ENCODE peak calls at places on chromosomes 4 and X, in five cellular contexts. Q, Z, K, F and G are unnamed samples.

GRCh38 chr4:80266902-80267380 is 477 bp downstream of the FGF5 start:
- DNase-seq in K (no peak), Z (peak), F (peak), Q (peak), G (no peak)

GRCh38 chr4:174217273-174218126 is 66.0 kb downstream of the FBXO8 start:
- DNase-seq in K (no peak), Q (peak), Z (peak), F (peak), G (no peak)

GRCh38 chr4:79695848-79696247 is 287.8 kb upstream of the GK2 start:
- DNase-seq in Z (no peak), Q (no peak), K (no peak), F (no peak), G (no peak)

GRCh38 chrX:102832661-102833060 is 104.4 kb upstream of the RAB40AL start:
- DNase-seq in Z (peak), K (no peak), Q (peak), F (peak), G (no peak)

GRCh38 chr4:34108456-34108855 is 2135.9 kb downstream of the ARAP2 start:
- DNase-seq in Z (peak), F (no peak), Q (no peak), K (no peak), G (no peak)

GRCh38 chr4:83644677-83645639 is 109.0 kb downstream of the GPAT3 start:
- DNase-seq in Q (peak), K (peak), F (peak), Z (peak), G (peak)

GRCh38 chr4:1643971-1644735 is 40.0 kb downstream of the FAM53A start:
- DNase-seq in Z (no peak), Q (no peak), K (no peak), F (no peak), G (no peak)

GRCh38 chrX:3286196-3286920 is 60.1 kb downstream of the MXRA5 start:
- DNase-seq in Q (no peak), F (peak), Z (peak), K (no peak), G (no peak)

GRCh38 chrX:110251961-110252360 is 65.9 kb downstream of the AMMECR1 start:
- DNase-seq in Z (no peak), K (no peak), Q (no peak), F (no peak), G (no peak)

GRCh38 chr4:48967626-48968025 is 18.4 kb upstream of the CWH43 start:
- DNase-seq in F (no peak), Z (peak), K (no peak), Q (peak), G (no peak)

GRCh38 chr4:175246941-175247340 is 328.8 kb downstream of the ADAM29 start:
- DNase-seq in K (no peak), Z (no peak), Q (no peak), F (no peak), G (no peak)

GRCh38 chr4:173538903-173539445 is 8.9 kb upstream of the HAND2 start:
- DNase-seq in Q (no peak), F (no peak), Z (peak), K (no peak), G (no peak)

GRCh38 chr4:26206981-26207380 is 113.8 kb upstream of the RBPJ start:
- DNase-seq in Z (no peak), F (no peak), K (no peak), Q (no peak), G (no peak)

GRCh38 chr4:190015538-190016368 is 11.3 kb downstream of the FRG2 start:
- DNase-seq in Q (peak), F (no peak), Z (peak), K (no peak), G (no peak)

GRCh38 chr4:3291969-3292570 is 751 bp upstream of the RGS12 start:
- DNase-seq in K (peak), F (peak), Q (peak), Z (peak), G (peak)

GRCh38 chr4:114077610-114078009 is 98.2 kb upstream of the ARSJ start:
- DNase-seq in Q (no peak), F (no peak), K (no peak), Z (peak), G (no peak)

GRCh38 chr4:1199556-1200331 is 27.4 kb upstream of the SPON2 start:
- DNase-seq in K (no peak), F (peak), Z (no peak), Q (no peak), G (no peak)

GRCh38 chr4:10203851-10204250 is 87.3 kb upstream of the WDR1 start:
- DNase-seq in F (no peak), Q (no peak), Z (no peak), K (no peak), G (no peak)

GRCh38 chr4:173243917-173244658 is 75.5 kb downstream of the GALNT7 start:
- DNase-seq in Z (no peak), K (no peak), Q (no peak), F (no peak), G (no peak)

GRCh38 chr4:7214359-7214758 is 22.0 kb downstream of the SORCS2 start:
- DNase-seq in Q (no peak), K (no peak), F (no peak), Z (peak), G (no peak)

GRCh38 chrX:44267861-44268260 is 75.6 kb downstream of the EFHC2 start:
- DNase-seq in K (no peak), F (no peak), Z (no peak), Q (no peak), G (no peak)

GRCh38 chr4:9904976-9905587 is 116.2 kb downstream of the SLC2A9 start:
- DNase-seq in F (no peak), K (no peak), Z (peak), Q (no peak), G (no peak)

GRCh38 chrX:2692221-2693122 is 1.4 kb downstream of the CD99 start:
- DNase-seq in K (peak), F (peak), Z (peak), Q (peak), G (no peak)

GRCh38 chr4:53605783-53606182 is 14.5 kb upstream of the LNX1 start:
- DNase-seq in Q (no peak), Z (no peak), F (no peak), K (no peak), G (no peak)

GRCh38 chr4:68963389-68963788 is 11.8 kb upstream of the UGT2A3 start:
- DNase-seq in K (no peak), F (peak), Q (no peak), Z (no peak), G (no peak)

GRCh38 chr4:150257338-150257737 is 179.1 kb downstream of the DCLK2 start:
- DNase-seq in K (no peak), Q (no peak), F (peak), Z (no peak), G (no peak)

GRCh38 chrX:123084797-123085196 is 99.3 kb upstream of the GRIA3 start:
- DNase-seq in Z (peak), K (no peak), Q (no peak), F (no peak), G (no peak)

GRCh38 chrX:41472231-41472815 is 25.2 kb downstream of the NYX start:
- DNase-seq in K (no peak), F (no peak), Q (no peak), Z (no peak), G (no peak)

GRCh38 chrX:118807151-118808017 is 16.2 kb upstream of the ZCCHC12 start:
- DNase-seq in F (peak), Q (peak), Z (peak), K (peak), G (peak)

GRCh38 chr4:173494013-173494970 is 35.7 kb downstream of the HAND2 start:
- DNase-seq in F (peak), Z (peak), K (peak), Q (peak), G (peak)

GRCh38 chr4:4606321-4606720 is 64.5 kb upstream of the STX18 start:
- DNase-seq in Q (no peak), Z (peak), K (no peak), F (no peak), G (no peak)

GRCh38 chrX:48958635-48959094 is 1.3 kb upstream of the OTUD5 start:
- DNase-seq in Q (peak), K (no peak), Z (peak), F (peak), G (peak)

GRCh38 chr4:57943672-57944071 is 833.5 kb upstream of the IGFBP7 start:
- DNase-seq in K (no peak), F (no peak), Q (no peak), Z (no peak), G (no peak)

GRCh38 chr4:10079951-10080873 is 36.4 kb downstream of the WDR1 start:
- DNase-seq in Z (no peak), K (no peak), Q (no peak), F (no peak), G (no peak)

GRCh38 chr4:48268956-48269860 is at the start of gene TEC:
- DNase-seq in K (peak), Q (peak), F (peak), Z (peak), G (peak)

GRCh38 chrX:45806410-45807121 is 605.9 kb upstream of the DIPK2B start:
- DNase-seq in K (no peak), Z (peak), Q (no peak), F (peak), G (no peak)

GRCh38 chr4:55742655-55743191 is 76.9 kb upstream of the EXOC1L start:
- DNase-seq in K (no peak), Q (peak), F (peak), Z (peak), G (no peak)

GRCh38 chr4:174437324-174437723 is 85.0 kb downstream of the HPGD start:
- DNase-seq in Q (no peak), K (no peak), Z (peak), F (no peak), G (no peak)

GRCh38 chrX:46918434-46918833 is 6.2 kb downstream of the JADE3 start:
- DNase-seq in Z (peak), K (no peak), Q (no peak), F (no peak), G (no peak)

GRCh38 chr4:5785806-5786680 is 75.0 kb downstream of the EVC start:
- DNase-seq in Z (peak), F (peak), Q (no peak), K (no peak), G (no peak)

DNA sequence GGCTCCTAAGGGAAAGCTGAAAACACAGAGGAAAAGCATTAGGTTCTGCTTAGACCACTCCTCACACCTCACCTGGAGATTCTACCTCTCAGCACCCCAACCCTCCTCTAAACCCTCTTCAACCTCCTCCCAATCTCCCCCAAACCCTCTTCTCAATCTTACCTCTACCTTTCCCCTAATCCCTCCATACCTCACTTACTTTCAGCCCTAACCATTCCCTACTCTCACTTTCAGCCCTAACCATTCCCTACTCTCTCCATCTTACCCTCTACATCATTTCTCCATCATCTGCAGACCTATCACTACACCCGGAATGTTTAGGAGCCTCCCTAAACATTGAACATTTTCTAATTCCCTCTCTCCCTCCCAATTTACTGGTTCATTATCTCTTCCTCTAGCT is 3.5 kb downstream of the RTL3 start:
- DNase-seq in Z (no peak), K (no peak), Q (no peak), F (no peak), G (no peak)
- H3K27ac ChIP-seq in Z (no peak), K (no peak), Q (no peak), F (no peak), G (no peak)

DNA sequence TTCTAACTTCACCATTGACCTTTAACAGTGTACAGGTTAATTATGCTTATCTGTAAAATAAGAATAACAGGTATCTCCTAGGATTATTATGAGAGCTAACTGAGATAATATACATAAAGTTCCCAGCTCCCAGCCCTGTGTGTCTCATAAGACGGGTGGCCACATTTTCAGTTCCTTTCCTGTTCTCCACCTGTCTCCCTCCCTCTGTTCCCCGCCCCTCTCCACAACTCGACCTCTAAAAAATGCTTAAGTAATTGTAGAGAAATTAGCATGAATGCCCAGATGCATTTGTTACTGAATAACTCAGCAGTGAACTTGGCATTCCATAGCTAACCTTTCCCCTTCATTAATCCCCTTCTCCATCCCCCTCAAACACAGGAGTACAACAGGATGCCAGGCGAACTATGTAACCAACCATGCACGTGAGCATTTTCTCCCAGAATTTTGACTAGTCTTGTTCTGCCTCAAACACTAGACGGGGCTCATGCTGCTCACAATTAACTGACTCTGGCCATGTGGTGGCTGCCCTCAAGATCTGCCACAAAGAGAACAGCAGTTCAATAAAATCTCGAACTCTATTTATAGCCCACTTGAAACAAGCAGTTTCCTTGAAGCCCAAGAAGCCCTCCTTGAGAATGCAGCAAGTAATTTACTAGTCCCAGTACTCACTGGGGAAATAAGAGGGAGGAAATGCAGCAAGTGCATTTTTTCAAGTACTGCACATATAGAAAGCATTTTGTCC is 351.2 kb downstream of the ARHGAP24 start:
- DNase-seq in K (no peak), Z (peak), F (peak), Q (peak), G (peak)
- TF ChIP-seq EZH2phosphoT487 in K (no peak), Z (no peak), F (no peak), Q (no peak), G (no peak)

GRCh38 chr4:125355791-125356190 is 41.0 kb downstream of the FAT4 start:
- DNase-seq in F (no peak), Z (no peak), Q (peak), K (no peak), G (no peak)

GRCh38 chr4:125352521-125352920 is 37.8 kb downstream of the FAT4 start:
- DNase-seq in Z (peak), F (no peak), Q (no peak), K (no peak), G (no peak)

GRCh38 chr4:125346616-125347015 is 31.9 kb downstream of the FAT4 start:
- DNase-seq in F (no peak), Z (no peak), Q (peak), K (no peak), G (no peak)

GRCh38 chr4:125353131-125353530 is 38.4 kb downstream of the FAT4 start:
- DNase-seq in Q (no peak), Z (no peak), K (no peak), F (no peak), G (no peak)

GRCh38 chr4:125350736-125351135 is 36.0 kb downstream of the FAT4 start:
- DNase-seq in K (no peak), Z (no peak), Q (no peak), F (no peak), G (no peak)
- H3K27ac ChIP-seq in K (no peak), Z (no peak), Q (peak), F (no peak), G (no peak)

GRCh38 chrX:115332832-115333231 is 43.3 kb downstream of the LUZP4 start:
- DNase-seq in K (no peak), Z (no peak), F (no peak), Q (no peak), G (no peak)

GRCh38 chrX:115333446-115333845 is 43.9 kb downstream of the LUZP4 start:
- DNase-seq in Q (no peak), K (no peak), Z (no peak), F (no peak), G (no peak)

GRCh38 chrX:115330498-115331138 is 41.1 kb downstream of the LUZP4 start:
- DNase-seq in Q (peak), F (peak), Z (peak), K (peak), G (peak)
- TF ChIP-seq EZH2phosphoT487 in Q (no peak), F (no peak), Z (no peak), K (no peak), G (no peak)

GRCh38 chr4:101019941-101020401 is 327.4 kb downstream of the PPP3CA start:
- DNase-seq in Z (no peak), F (peak), K (no peak), Q (no peak), G (peak)
- H3K27ac ChIP-seq in Z (no peak), F (peak), K (no peak), Q (no peak), G (peak)

DNA sequence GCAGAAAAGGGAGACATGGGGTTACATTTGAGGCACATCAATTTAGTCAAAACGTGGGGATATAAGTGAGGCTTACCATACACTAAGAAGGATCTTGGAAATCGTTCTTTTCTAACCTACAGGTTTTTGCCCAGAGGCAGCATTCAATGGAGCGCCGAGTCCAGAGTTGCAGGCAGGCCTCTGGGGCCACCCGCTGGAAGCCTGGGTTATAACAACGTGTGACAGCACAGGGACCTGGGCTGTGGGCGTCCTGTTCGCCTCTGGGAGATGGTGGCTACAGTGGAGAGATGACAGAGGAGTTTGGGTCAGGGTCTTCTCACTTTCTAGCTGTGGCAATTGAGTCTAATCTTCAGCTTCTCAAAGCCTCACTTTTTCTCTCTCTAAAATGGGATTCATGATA is 53.9 kb downstream of the ENPP6 start:
- DNase-seq in K (peak), Q (peak), Z (peak), F (peak), G (no peak)
- TF ChIP-seq EZH2phosphoT487 in K (no peak), Q (no peak), Z (no peak), F (no peak), G (no peak)

DNA sequence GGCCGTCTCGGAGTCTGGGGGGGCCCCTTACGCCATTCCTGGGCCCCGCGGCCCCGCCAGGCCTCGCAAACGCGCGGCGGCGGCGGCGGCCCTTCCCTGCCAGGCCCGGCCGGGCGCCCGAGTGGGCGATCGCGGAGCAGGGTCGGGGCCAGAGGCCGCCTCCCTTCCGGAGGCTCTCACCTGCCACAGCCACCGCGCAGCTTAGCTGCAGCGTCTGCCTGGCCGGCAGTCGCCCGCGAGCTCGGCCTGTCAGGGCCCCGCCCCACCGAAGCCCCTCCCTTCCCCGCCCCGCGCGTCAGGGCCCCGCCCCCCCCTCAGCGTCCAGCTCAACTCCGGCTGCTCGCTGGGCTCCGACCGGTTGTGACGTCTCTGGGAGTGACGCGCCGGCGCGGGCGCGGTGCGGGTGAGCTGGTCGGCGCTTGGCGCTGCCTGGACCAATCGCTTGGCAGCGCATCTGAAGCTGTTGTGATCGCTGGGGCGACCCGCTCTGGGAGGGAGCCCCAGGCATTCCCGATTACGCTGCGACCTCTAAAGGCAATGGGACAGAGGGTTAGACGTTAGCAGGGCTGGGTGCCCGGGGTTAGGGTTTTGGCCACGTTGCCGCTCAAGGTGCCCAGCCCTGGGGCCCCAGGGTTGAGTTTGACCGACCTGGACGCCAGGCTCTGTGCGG is at the start of gene SLC10A3:
- DNase-seq in Q (peak), Z (peak), K (peak), F (peak), G (peak)
- H3K27ac ChIP-seq in Q (peak), Z (peak), K (peak), F (peak), G (peak)